ENCODE peak calls at places on chromosome 10, in eight cellular contexts. I is GM23338, B is small intestine, L is epithelial cell of esophagus, O is GM13976, M is cardiac fibroblast, K is brain microvascular endothelial cell, T is NT2/D1. H is an unnamed sample.

GRCh38 chr10:86520871-86521619 is 547 bp downstream of the WAPL start:
- DNase-seq in L (peak; percentile 70), O (peak; percentile 68), T (no peak), I (peak; percentile 69), M (peak; percentile 68), K (peak; percentile 47), B (peak; percentile 66), H (peak; percentile 73)

GRCh38 chr10:132861116-132861691 is 75.3 kb upstream of the NKX6-2 start:
- DNase-seq in L (no peak), M (no peak), B (no peak), K (no peak), I (no peak), T (no peak), O (no peak), H (no peak)

GRCh38 chr10:23345861-23346260 is 1.3 kb upstream of the C10orf67 start:
- DNase-seq in T (no peak), L (peak; percentile 87), I (no peak), M (peak; percentile 82), O (no peak), B (no peak), K (peak; percentile 91), H (no peak)

GRCh38 chr10:30750971-30751677 is 121.6 kb upstream of the LYZL2 start:
- DNase-seq in I (no peak), O (peak; percentile 56), T (no peak), M (no peak), B (no peak), L (no peak), K (no peak), H (no peak)

GRCh38 chr10:17290226-17290625 is 62.2 kb downstream of the VIM start:
- DNase-seq in L (peak; percentile 66), K (no peak), O (no peak), T (no peak), B (peak; percentile 25), I (peak; percentile 52), M (peak; percentile 22), H (peak; percentile 17)

GRCh38 chr10:53839437-53840039 is 961.5 kb downstream of the PCDH15 start:
- DNase-seq in O (no peak), K (no peak), L (peak; percentile 46), M (peak; percentile 39), B (peak; percentile 17), T (no peak), I (peak; percentile 44), H (no peak)

GRCh38 chr10:29784175-29784773 is 149.5 kb upstream of the SVIL start:
- DNase-seq in O (no peak), M (peak; percentile 99), T (peak; percentile 95), K (peak; percentile 98), B (no peak), L (peak; percentile 100), I (peak; percentile 88), H (peak; percentile 57)

GRCh38 chr10:21677551-21677950 is 143.5 kb downstream of the MLLT10 start:
- DNase-seq in M (no peak), I (no peak), B (no peak), K (no peak), L (no peak), O (no peak), T (no peak), H (no peak)

GRCh38 chr10:129417882-129418281 is 49.2 kb upstream of the MGMT start:
- DNase-seq in L (no peak), T (no peak), O (no peak), I (no peak), K (no peak), B (no peak), M (no peak), H (no peak)

GRCh38 chr10:109029870-109030269 is 893.4 kb downstream of the XPNPEP1 start:
- DNase-seq in M (no peak), O (no peak), T (no peak), K (no peak), I (no peak), L (no peak), B (no peak), H (no peak)

GRCh38 chr10:26573674-26574073 is 123.8 kb upstream of the PDSS1 start:
- DNase-seq in K (no peak), L (no peak), M (no peak), B (no peak), I (peak; percentile 63), T (no peak), O (no peak), H (no peak)

GRCh38 chr10:21823617-21824016 is 179.9 kb downstream of the DNAJC1 start:
- DNase-seq in O (no peak), K (no peak), T (no peak), L (no peak), I (no peak), M (no peak), B (no peak), H (no peak)

GRCh38 chr10:6269953-6270867 is 67.5 kb downstream of the PFKFB3 start:
- DNase-seq in K (no peak), I (no peak), M (peak; percentile 15), L (peak; percentile 79), B (peak; percentile 75), O (peak; percentile 72), T (no peak), H (no peak)

GRCh38 chr10:128398999-128399398 is 272.8 kb upstream of the MKI67 start:
- DNase-seq in T (no peak), I (no peak), K (no peak), O (no peak), B (no peak), M (no peak), L (no peak), H (no peak)

GRCh38 chr10:50242777-50243176 is 8.5 kb downstream of the ASAH2 start:
- DNase-seq in K (no peak), L (no peak), B (no peak), M (no peak), T (no peak), I (no peak), O (no peak), H (no peak)

GRCh38 chr10:117622471-117623184 is 80.1 kb downstream of the EMX2 start:
- DNase-seq in T (no peak), M (no peak), B (no peak), L (no peak), I (no peak), K (no peak), O (no peak), H (no peak)

GRCh38 chr10:84097787-84098353 is 41.4 kb upstream of the GHITM start:
- DNase-seq in L (peak; percentile 16), O (no peak), I (peak; percentile 51), K (no peak), T (no peak), B (peak; percentile 3), M (peak; percentile 34), H (no peak)

GRCh38 chr10:131703527-131703926 is 197.3 kb upstream of the PPP2R2D start:
- DNase-seq in O (no peak), T (no peak), I (no peak), L (no peak), K (no peak), B (no peak), M (no peak), H (no peak)

GRCh38 chr10:70585555-70586243 is 16.8 kb downstream of the PRF1 start:
- DNase-seq in L (no peak), K (no peak), O (no peak), I (no peak), M (no peak), T (no peak), B (no peak), H (no peak)

GRCh38 chr10:11573497-11573896 is 38.0 kb downstream of the USP6NL start:
- DNase-seq in I (no peak), B (no peak), M (peak; percentile 67), T (no peak), O (no peak), K (peak; percentile 5), L (peak; percentile 14), H (no peak)

GRCh38 chr10:115947104-115947503 is 325.9 kb downstream of the GFRA1 start:
- DNase-seq in K (no peak), M (peak; percentile 80), T (no peak), L (no peak), O (no peak), I (peak; percentile 71), B (no peak), H (no peak)

GRCh38 chr10:35335133-35335532 is 1.2 kb upstream of the CCNY start:
- DNase-seq in B (no peak), T (no peak), I (no peak), L (peak; percentile 73), M (peak; percentile 36), K (no peak), O (no peak), H (no peak)

GRCh38 chr10:131646551-131647525 is 254.0 kb upstream of the PPP2R2D start:
- DNase-seq in M (no peak), O (no peak), T (no peak), K (no peak), B (no peak), I (no peak), L (no peak), H (no peak)

GRCh38 chr10:86164216-86164774 is 202.3 kb downstream of the GRID1 start:
- DNase-seq in B (peak; percentile 96), T (no peak), I (no peak), L (no peak), K (no peak), M (no peak), O (no peak), H (no peak)

GRCh38 chr10:104680467-104681401 is 39.6 kb downstream of the SORCS3 start:
- DNase-seq in I (peak; percentile 70), M (no peak), K (no peak), L (peak; percentile 21), T (peak; percentile 33), O (no peak), B (no peak), H (peak; percentile 72)

GRCh38 chr10:60679388-60679987 is 98.8 kb upstream of the CDK1 start:
- DNase-seq in K (no peak), B (peak; percentile 5), L (no peak), M (no peak), O (no peak), I (no peak), T (no peak), H (no peak)

GRCh38 chr10:113148899-113149298 is 198.9 kb downstream of the TCF7L2 start:
- DNase-seq in M (no peak), T (no peak), B (no peak), I (no peak), O (no peak), L (no peak), K (no peak), H (no peak)

GRCh38 chr10:80700252-80700651 is 162.6 kb downstream of the SH2D4B start:
- DNase-seq in K (no peak), T (no peak), B (no peak), M (no peak), L (no peak), I (no peak), O (no peak), H (no peak)

GRCh38 chr10:111739160-111739712 is 444.3 kb downstream of the GPAM start:
- DNase-seq in B (no peak), T (no peak), I (peak; percentile 36), K (no peak), O (no peak), M (no peak), L (no peak), H (no peak)